ENCODE peak calls at places on chromosomes 12 and 14, in nine cellular contexts. One of them, this sample, is unnamed. For H3K36me3, the result is how much of the 10 kb centered on the place peaks cover.

GRCh38 chr14:61116369-61116768 is 135.3 kb downstream of the SLC38A6 start:
- DNase-seq in uterus: no peak
- DNase-seq in Panc1: no peak
- DNase-seq in adrenal gland: no peak
- DNase-seq in astrocyte: no peak
- DNase-seq in fibroblast of lung: no peak
- DNase-seq in body of pancreas: no peak
- DNase-seq in Karpas-422: no peak
- DNase-seq in transverse colon: no peak
- DNase-seq in this sample: no peak

GRCh38 chr14:98580131-98580678 is 691.8 kb downstream of the BCL11B start:
- DNase-seq in uterus: no peak
- DNase-seq in Panc1: no peak
- DNase-seq in adrenal gland: no peak
- DNase-seq in astrocyte: peak
- DNase-seq in fibroblast of lung: no peak
- DNase-seq in body of pancreas: no peak
- DNase-seq in Karpas-422: no peak
- DNase-seq in transverse colon: no peak
- DNase-seq in this sample: peak

GRCh38 chr12:96064266-96064665 is 28.9 kb upstream of the LTA4H start:
- DNase-seq in uterus: no peak
- DNase-seq in Panc1: no peak
- DNase-seq in adrenal gland: no peak
- DNase-seq in astrocyte: no peak
- DNase-seq in fibroblast of lung: no peak
- DNase-seq in body of pancreas: no peak
- DNase-seq in Karpas-422: no peak
- DNase-seq in transverse colon: no peak
- DNase-seq in this sample: no peak

GRCh38 chr14:101235042-101235871 is 326.0 kb upstream of the DIO3 start:
- DNase-seq in uterus: no peak
- DNase-seq in Panc1: no peak
- DNase-seq in adrenal gland: peak
- DNase-seq in astrocyte: peak
- DNase-seq in fibroblast of lung: peak
- DNase-seq in body of pancreas: peak
- DNase-seq in Karpas-422: peak
- DNase-seq in transverse colon: peak
- DNase-seq in this sample: peak

GRCh38 chr12:117807946-117808345 is 160.8 kb downstream of the KSR2 start:
- DNase-seq in uterus: no peak
- DNase-seq in Panc1: no peak
- DNase-seq in adrenal gland: no peak
- DNase-seq in astrocyte: no peak
- DNase-seq in fibroblast of lung: no peak
- DNase-seq in body of pancreas: no peak
- DNase-seq in Karpas-422: no peak
- DNase-seq in transverse colon: no peak
- DNase-seq in this sample: no peak

GRCh38 chr14:90513151-90514014 is 116.6 kb downstream of the CALM1 start:
- DNase-seq in uterus: no peak
- DNase-seq in Panc1: no peak
- DNase-seq in adrenal gland: no peak
- DNase-seq in astrocyte: no peak
- DNase-seq in fibroblast of lung: peak
- DNase-seq in body of pancreas: peak
- DNase-seq in Karpas-422: no peak
- DNase-seq in transverse colon: peak
- DNase-seq in this sample: no peak

GRCh38 chr14:33356167-33356566 is 417.5 kb downstream of the NPAS3 start:
- DNase-seq in uterus: no peak
- DNase-seq in Panc1: no peak
- DNase-seq in adrenal gland: no peak
- DNase-seq in astrocyte: peak
- DNase-seq in fibroblast of lung: no peak
- DNase-seq in body of pancreas: no peak
- DNase-seq in Karpas-422: no peak
- DNase-seq in transverse colon: no peak
- DNase-seq in this sample: no peak

GRCh38 chr14:104342435-104343293 is 204.3 kb downstream of the KIF26A start:
- DNase-seq in uterus: peak
- DNase-seq in Panc1: no peak
- DNase-seq in adrenal gland: peak
- DNase-seq in astrocyte: no peak
- DNase-seq in fibroblast of lung: no peak
- DNase-seq in body of pancreas: no peak
- DNase-seq in Karpas-422: no peak
- DNase-seq in transverse colon: no peak
- DNase-seq in this sample: no peak

GRCh38 chr14:23801766-23802165 is 151.8 kb upstream of the DHRS4 start:
- DNase-seq in uterus: no peak
- DNase-seq in Panc1: no peak
- DNase-seq in adrenal gland: no peak
- DNase-seq in astrocyte: no peak
- DNase-seq in fibroblast of lung: no peak
- DNase-seq in body of pancreas: no peak
- DNase-seq in Karpas-422: no peak
- DNase-seq in transverse colon: no peak
- DNase-seq in this sample: no peak

GRCh38 chr12:49582201-49582600 is 14.3 kb upstream of the MCRS1 start:
- DNase-seq in uterus: no peak
- DNase-seq in Panc1: no peak
- DNase-seq in adrenal gland: no peak
- DNase-seq in astrocyte: no peak
- DNase-seq in fibroblast of lung: no peak
- DNase-seq in body of pancreas: no peak
- DNase-seq in Karpas-422: no peak
- DNase-seq in transverse colon: no peak
- DNase-seq in this sample: no peak

GRCh38 chr14:96989293-96989692 is 192.1 kb downstream of the VRK1 start:
- DNase-seq in uterus: no peak
- DNase-seq in Panc1: no peak
- DNase-seq in adrenal gland: no peak
- DNase-seq in astrocyte: no peak
- DNase-seq in fibroblast of lung: no peak
- DNase-seq in body of pancreas: no peak
- DNase-seq in Karpas-422: peak
- DNase-seq in transverse colon: no peak
- DNase-seq in this sample: no peak

GRCh38 chr12:106428379-106428778 is 70.8 kb downstream of the POLR3B start:
- DNase-seq in uterus: peak
- DNase-seq in Panc1: no peak
- DNase-seq in adrenal gland: no peak
- DNase-seq in astrocyte: peak
- DNase-seq in fibroblast of lung: peak
- DNase-seq in body of pancreas: no peak
- DNase-seq in Karpas-422: no peak
- DNase-seq in transverse colon: no peak
- DNase-seq in this sample: no peak

GRCh38 chr12:124480469-124481256 is 86.7 kb downstream of the NCOR2 start:
- DNase-seq in uterus: peak
- DNase-seq in Panc1: no peak
- DNase-seq in adrenal gland: peak
- DNase-seq in astrocyte: peak
- DNase-seq in fibroblast of lung: peak
- DNase-seq in body of pancreas: peak
- DNase-seq in Karpas-422: no peak
- DNase-seq in transverse colon: peak
- DNase-seq in this sample: no peak

GRCh38 chr12:69991683-69992297 is 166.8 kb downstream of the MYRFL start:
- DNase-seq in uterus: no peak
- DNase-seq in Panc1: no peak
- DNase-seq in adrenal gland: no peak
- DNase-seq in astrocyte: no peak
- DNase-seq in fibroblast of lung: no peak
- DNase-seq in body of pancreas: no peak
- DNase-seq in Karpas-422: no peak
- DNase-seq in transverse colon: no peak
- DNase-seq in this sample: no peak

GRCh38 chr12:2341871-2342270 is 289.1 kb downstream of the CACNA1C start:
- DNase-seq in uterus: no peak
- DNase-seq in Panc1: no peak
- DNase-seq in adrenal gland: no peak
- DNase-seq in astrocyte: peak
- DNase-seq in fibroblast of lung: peak
- DNase-seq in body of pancreas: no peak
- DNase-seq in Karpas-422: no peak
- DNase-seq in transverse colon: no peak
- DNase-seq in this sample: no peak

GRCh38 chr12:119692410-119692809 is 24.5 kb downstream of the PRKAB1 start:
- DNase-seq in uterus: no peak
- DNase-seq in Panc1: no peak
- DNase-seq in adrenal gland: no peak
- DNase-seq in astrocyte: no peak
- DNase-seq in fibroblast of lung: peak
- DNase-seq in body of pancreas: no peak
- DNase-seq in Karpas-422: no peak
- DNase-seq in transverse colon: no peak
- DNase-seq in this sample: no peak

GRCh38 chr12:127559349-127560040 is 707.5 kb upstream of the TMEM132C start:
- DNase-seq in uterus: no peak
- DNase-seq in Panc1: no peak
- DNase-seq in adrenal gland: peak
- DNase-seq in astrocyte: peak
- DNase-seq in fibroblast of lung: peak
- DNase-seq in body of pancreas: peak
- DNase-seq in Karpas-422: peak
- DNase-seq in transverse colon: peak
- DNase-seq in this sample: no peak

GRCh38 chr12:65999564-66000280 is 130.8 kb downstream of the LLPH start:
- DNase-seq in uterus: no peak
- DNase-seq in Panc1: no peak
- DNase-seq in adrenal gland: no peak
- DNase-seq in astrocyte: peak
- DNase-seq in fibroblast of lung: peak
- DNase-seq in body of pancreas: no peak
- DNase-seq in Karpas-422: no peak
- DNase-seq in transverse colon: no peak
- DNase-seq in this sample: no peak

GRCh38 chr14:101506921-101507300 is 54.4 kb upstream of the DIO3 start:
- DNase-seq in uterus: peak
- DNase-seq in Panc1: no peak
- DNase-seq in adrenal gland: no peak
- DNase-seq in astrocyte: no peak
- DNase-seq in fibroblast of lung: no peak
- DNase-seq in body of pancreas: no peak
- DNase-seq in Karpas-422: no peak
- DNase-seq in transverse colon: peak
- DNase-seq in this sample: no peak

GRCh38 chr14:58513272-58513671 is 85.8 kb downstream of the KIAA0586 start:
- DNase-seq in uterus: no peak
- DNase-seq in Panc1: no peak
- DNase-seq in adrenal gland: no peak
- DNase-seq in astrocyte: no peak
- DNase-seq in fibroblast of lung: no peak
- DNase-seq in body of pancreas: no peak
- DNase-seq in Karpas-422: no peak
- DNase-seq in transverse colon: no peak
- DNase-seq in this sample: no peak

GRCh38 chr12:111224196-111225066 is 144.5 kb downstream of the PHETA1 start:
- DNase-seq in uterus: no peak
- DNase-seq in Panc1: no peak
- DNase-seq in adrenal gland: no peak
- DNase-seq in astrocyte: no peak
- DNase-seq in fibroblast of lung: no peak
- DNase-seq in body of pancreas: no peak
- DNase-seq in Karpas-422: no peak
- DNase-seq in transverse colon: no peak
- DNase-seq in this sample: no peak

DNA sequence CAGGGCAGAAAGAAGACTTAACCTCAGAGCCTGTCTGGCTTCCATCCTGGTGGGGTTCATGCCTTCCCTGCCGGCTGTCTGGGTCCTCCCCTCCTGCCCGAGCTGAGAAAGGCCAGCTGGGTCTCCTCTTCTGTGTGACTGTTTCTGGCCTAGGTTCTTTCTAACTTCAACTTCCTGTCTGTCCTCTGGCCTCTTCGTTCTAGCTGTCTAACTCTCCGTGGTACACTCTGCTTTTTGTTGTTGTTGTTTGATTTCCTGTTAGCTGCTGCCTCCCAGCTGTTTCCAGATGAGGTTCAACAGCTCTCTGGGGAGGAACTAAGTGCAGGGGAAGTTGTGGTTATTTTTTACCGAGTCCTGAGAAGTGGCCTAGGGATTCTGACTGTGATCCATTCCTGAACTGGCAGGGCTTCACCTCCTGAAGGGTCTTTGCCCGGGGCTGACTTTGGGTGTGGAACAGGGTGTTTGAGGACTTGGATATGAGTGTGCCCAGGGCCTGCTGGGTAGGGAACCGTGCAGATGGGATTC is 3.2 kb downstream of the MLXIP start:
- DNase-seq in uterus: peak
- DNase-seq in Panc1: no peak
- DNase-seq in adrenal gland: no peak
- DNase-seq in astrocyte: no peak
- DNase-seq in fibroblast of lung: peak
- DNase-seq in body of pancreas: peak
- DNase-seq in Karpas-422: peak
- DNase-seq in transverse colon: peak
- DNase-seq in this sample: peak
- H3K27ac ChIP-seq in uterus: peak
- H3K27ac ChIP-seq in Panc1: peak
- H3K27ac ChIP-seq in adrenal gland: peak
- H3K27ac ChIP-seq in astrocyte: peak
- H3K27ac ChIP-seq in fibroblast of lung: peak
- H3K27ac ChIP-seq in body of pancreas: peak
- H3K27ac ChIP-seq in Karpas-422: peak
- H3K27ac ChIP-seq in transverse colon: peak
- H3K27ac ChIP-seq in this sample: peak

GRCh38 chr12:108517288-108518100 is 2.4 kb downstream of the FICD start:
- DNase-seq in uterus: no peak
- DNase-seq in Panc1: no peak
- DNase-seq in adrenal gland: no peak
- DNase-seq in astrocyte: no peak
- DNase-seq in fibroblast of lung: no peak
- DNase-seq in body of pancreas: no peak
- DNase-seq in Karpas-422: no peak
- DNase-seq in transverse colon: no peak
- DNase-seq in this sample: no peak
- H3K36me3 ChIP-seq in uterus: under half
- H3K36me3 ChIP-seq in Panc1: under half
- H3K36me3 ChIP-seq in adrenal gland: under half
- H3K36me3 ChIP-seq in astrocyte: under half
- H3K36me3 ChIP-seq in fibroblast of lung: under half
- H3K36me3 ChIP-seq in body of pancreas: under half
- H3K36me3 ChIP-seq in Karpas-422: under half
- H3K36me3 ChIP-seq in transverse colon: under half
- H3K36me3 ChIP-seq in this sample: under half

GRCh38 chr14:100051103-100051502 is 14.1 kb upstream of the EVL start:
- DNase-seq in uterus: no peak
- DNase-seq in Panc1: no peak
- DNase-seq in adrenal gland: no peak
- DNase-seq in astrocyte: no peak
- DNase-seq in fibroblast of lung: peak
- DNase-seq in body of pancreas: no peak
- DNase-seq in Karpas-422: no peak
- DNase-seq in transverse colon: no peak
- DNase-seq in this sample: no peak
- H3K4me3 ChIP-seq in uterus: no peak
- H3K4me3 ChIP-seq in Panc1: no peak
- H3K4me3 ChIP-seq in adrenal gland: no peak
- H3K4me3 ChIP-seq in astrocyte: no peak
- H3K4me3 ChIP-seq in fibroblast of lung: no peak
- H3K4me3 ChIP-seq in body of pancreas: no peak
- H3K4me3 ChIP-seq in Karpas-422: no peak
- H3K4me3 ChIP-seq in transverse colon: no peak
- H3K4me3 ChIP-seq in this sample: no peak

GRCh38 chr14:69094481-69094880 is 58.4 kb downstream of the DCAF5 start:
- DNase-seq in uterus: no peak
- DNase-seq in Panc1: no peak
- DNase-seq in adrenal gland: no peak
- DNase-seq in astrocyte: peak
- DNase-seq in fibroblast of lung: no peak
- DNase-seq in body of pancreas: no peak
- DNase-seq in Karpas-422: no peak
- DNase-seq in transverse colon: no peak
- DNase-seq in this sample: no peak
- H3K27ac ChIP-seq in uterus: peak
- H3K27ac ChIP-seq in Panc1: peak
- H3K27ac ChIP-seq in adrenal gland: no peak
- H3K27ac ChIP-seq in astrocyte: peak
- H3K27ac ChIP-seq in fibroblast of lung: no peak
- H3K27ac ChIP-seq in body of pancreas: no peak
- H3K27ac ChIP-seq in Karpas-422: no peak
- H3K27ac ChIP-seq in transverse colon: peak
- H3K27ac ChIP-seq in this sample: no peak

This sample was measured in naive thymus-derived CD4-positive, alpha-beta T cell.